ENCODE peak calls at places on chromosome 6, in eight cellular contexts. One of them, this sample, is unnamed.

GRCh38 chr6:81241717-81242116 is 510.8 kb downstream of the TENT5A start:
- DNase-seq in ACHN: peak; percentile 35
- DNase-seq in stimulated activated CD4-positive, alpha-beta T cell treated with anti-CD3 and anti-CD28 coated beads, Interleukin-4, amount 100 ng/mL, for 1 hour: no peak
- DNase-seq in heart left ventricle: no peak
- DNase-seq in Daoy: peak; percentile 24
- DNase-seq in fibroblast of villous mesenchyme: peak; percentile 62
- DNase-seq in non-pigmented ciliary epithelial cell: no peak
- DNase-seq in Calu3: no peak
- DNase-seq in this sample: no peak

GRCh38 chr6:70312165-70312564 is 9.3 kb upstream of the COL9A1 start:
- DNase-seq in ACHN: peak; percentile 91
- DNase-seq in stimulated activated CD4-positive, alpha-beta T cell treated with anti-CD3 and anti-CD28 coated beads, Interleukin-4, amount 100 ng/mL, for 1 hour: no peak
- DNase-seq in heart left ventricle: no peak
- DNase-seq in Daoy: peak; percentile 91
- DNase-seq in fibroblast of villous mesenchyme: peak; percentile 75
- DNase-seq in non-pigmented ciliary epithelial cell: peak; percentile 85
- DNase-seq in Calu3: peak; percentile 85
- DNase-seq in this sample: no peak

GRCh38 chr6:14957355-14958059 is 288.4 kb upstream of the JARID2 start:
- DNase-seq in ACHN: no peak
- DNase-seq in stimulated activated CD4-positive, alpha-beta T cell treated with anti-CD3 and anti-CD28 coated beads, Interleukin-4, amount 100 ng/mL, for 1 hour: no peak
- DNase-seq in heart left ventricle: no peak
- DNase-seq in Daoy: no peak
- DNase-seq in fibroblast of villous mesenchyme: no peak
- DNase-seq in non-pigmented ciliary epithelial cell: no peak
- DNase-seq in Calu3: no peak
- DNase-seq in this sample: no peak

GRCh38 chr6:3455490-3456394 is 1.1 kb downstream of the SLC22A23 start:
- DNase-seq in ACHN: no peak
- DNase-seq in stimulated activated CD4-positive, alpha-beta T cell treated with anti-CD3 and anti-CD28 coated beads, Interleukin-4, amount 100 ng/mL, for 1 hour: peak; percentile 23
- DNase-seq in heart left ventricle: peak; percentile 69
- DNase-seq in Daoy: peak; percentile 37
- DNase-seq in fibroblast of villous mesenchyme: no peak
- DNase-seq in non-pigmented ciliary epithelial cell: no peak
- DNase-seq in Calu3: peak; percentile 12
- DNase-seq in this sample: no peak

GRCh38 chr6:144580771-144581170 is 295.6 kb downstream of the UTRN start:
- DNase-seq in ACHN: no peak
- DNase-seq in stimulated activated CD4-positive, alpha-beta T cell treated with anti-CD3 and anti-CD28 coated beads, Interleukin-4, amount 100 ng/mL, for 1 hour: no peak
- DNase-seq in heart left ventricle: no peak
- DNase-seq in Daoy: no peak
- DNase-seq in fibroblast of villous mesenchyme: no peak
- DNase-seq in non-pigmented ciliary epithelial cell: no peak
- DNase-seq in Calu3: no peak
- DNase-seq in this sample: no peak

GRCh38 chr6:157635388-157636244 is 187.4 kb upstream of the SNX9 start:
- DNase-seq in ACHN: no peak
- DNase-seq in stimulated activated CD4-positive, alpha-beta T cell treated with anti-CD3 and anti-CD28 coated beads, Interleukin-4, amount 100 ng/mL, for 1 hour: no peak
- DNase-seq in heart left ventricle: no peak
- DNase-seq in Daoy: no peak
- DNase-seq in fibroblast of villous mesenchyme: peak; percentile 72
- DNase-seq in non-pigmented ciliary epithelial cell: no peak
- DNase-seq in Calu3: no peak
- DNase-seq in this sample: peak; percentile 48

GRCh38 chr6:35893246-35893645 is 27.7 kb downstream of the SRPK1 start:
- DNase-seq in ACHN: peak; percentile 83
- DNase-seq in stimulated activated CD4-positive, alpha-beta T cell treated with anti-CD3 and anti-CD28 coated beads, Interleukin-4, amount 100 ng/mL, for 1 hour: no peak
- DNase-seq in heart left ventricle: no peak
- DNase-seq in Daoy: peak; percentile 54
- DNase-seq in fibroblast of villous mesenchyme: no peak
- DNase-seq in non-pigmented ciliary epithelial cell: no peak
- DNase-seq in Calu3: no peak
- DNase-seq in this sample: no peak

GRCh38 chr6:156279306-156279969 is 497.7 kb upstream of the ARID1B start:
- DNase-seq in ACHN: no peak
- DNase-seq in stimulated activated CD4-positive, alpha-beta T cell treated with anti-CD3 and anti-CD28 coated beads, Interleukin-4, amount 100 ng/mL, for 1 hour: no peak
- DNase-seq in heart left ventricle: no peak
- DNase-seq in Daoy: no peak
- DNase-seq in fibroblast of villous mesenchyme: peak; percentile 3
- DNase-seq in non-pigmented ciliary epithelial cell: no peak
- DNase-seq in Calu3: no peak
- DNase-seq in this sample: no peak

GRCh38 chr6:31722173-31722572 is 627 bp upstream of the LY6G6C start:
- DNase-seq in ACHN: no peak
- DNase-seq in stimulated activated CD4-positive, alpha-beta T cell treated with anti-CD3 and anti-CD28 coated beads, Interleukin-4, amount 100 ng/mL, for 1 hour: no peak
- DNase-seq in heart left ventricle: no peak
- DNase-seq in Daoy: no peak
- DNase-seq in fibroblast of villous mesenchyme: no peak
- DNase-seq in non-pigmented ciliary epithelial cell: no peak
- DNase-seq in Calu3: no peak
- DNase-seq in this sample: no peak

GRCh38 chr6:33898771-33899170 is 95.0 kb upstream of the MLN start:
- DNase-seq in ACHN: peak; percentile 2
- DNase-seq in stimulated activated CD4-positive, alpha-beta T cell treated with anti-CD3 and anti-CD28 coated beads, Interleukin-4, amount 100 ng/mL, for 1 hour: no peak
- DNase-seq in heart left ventricle: no peak
- DNase-seq in Daoy: peak; percentile 72
- DNase-seq in fibroblast of villous mesenchyme: no peak
- DNase-seq in non-pigmented ciliary epithelial cell: no peak
- DNase-seq in Calu3: no peak
- DNase-seq in this sample: no peak

GRCh38 chr6:108989700-108990099 is 104.9 kb downstream of the SESN1 start:
- DNase-seq in ACHN: no peak
- DNase-seq in stimulated activated CD4-positive, alpha-beta T cell treated with anti-CD3 and anti-CD28 coated beads, Interleukin-4, amount 100 ng/mL, for 1 hour: no peak
- DNase-seq in heart left ventricle: no peak
- DNase-seq in Daoy: no peak
- DNase-seq in fibroblast of villous mesenchyme: no peak
- DNase-seq in non-pigmented ciliary epithelial cell: no peak
- DNase-seq in Calu3: peak; percentile 57
- DNase-seq in this sample: no peak

GRCh38 chr6:87754828-87755227 is 52.8 kb upstream of the AKIRIN2 start:
- DNase-seq in ACHN: no peak
- DNase-seq in stimulated activated CD4-positive, alpha-beta T cell treated with anti-CD3 and anti-CD28 coated beads, Interleukin-4, amount 100 ng/mL, for 1 hour: no peak
- DNase-seq in heart left ventricle: no peak
- DNase-seq in Daoy: no peak
- DNase-seq in fibroblast of villous mesenchyme: no peak
- DNase-seq in non-pigmented ciliary epithelial cell: no peak
- DNase-seq in Calu3: no peak
- DNase-seq in this sample: no peak

GRCh38 chr6:89146748-89147715 is 1.2 kb downstream of the PM20D2 start:
- DNase-seq in ACHN: peak; percentile 65
- DNase-seq in stimulated activated CD4-positive, alpha-beta T cell treated with anti-CD3 and anti-CD28 coated beads, Interleukin-4, amount 100 ng/mL, for 1 hour: no peak
- DNase-seq in heart left ventricle: no peak
- DNase-seq in Daoy: peak; percentile 20
- DNase-seq in fibroblast of villous mesenchyme: peak; percentile 25
- DNase-seq in non-pigmented ciliary epithelial cell: peak; percentile 36
- DNase-seq in Calu3: no peak
- DNase-seq in this sample: peak; percentile 26

GRCh38 chr6:19535351-19535750 is 301.8 kb upstream of the ID4 start:
- DNase-seq in ACHN: no peak
- DNase-seq in stimulated activated CD4-positive, alpha-beta T cell treated with anti-CD3 and anti-CD28 coated beads, Interleukin-4, amount 100 ng/mL, for 1 hour: no peak
- DNase-seq in heart left ventricle: no peak
- DNase-seq in Daoy: no peak
- DNase-seq in fibroblast of villous mesenchyme: no peak
- DNase-seq in non-pigmented ciliary epithelial cell: no peak
- DNase-seq in Calu3: no peak
- DNase-seq in this sample: peak; percentile 43

This sample was measured in testis.